ENCODE peak calls at places on chromosomes 2 and 18, in four cellular contexts. Q, F, E and J are unnamed samples. For H3K4me1, the result is how much of the 10 kb centered on the place peaks cover.

GRCh38 chr2:78011251-78011650 is 489.1 kb upstream of the LRRTM4 start:
- DNase-seq in E (no peak), F (no peak), Q (no peak), J (no peak)

GRCh38 chr2:166179201-166179600 is 51.4 kb upstream of the SCN1A start:
- DNase-seq in F (no peak), Q (no peak), E (no peak), J (no peak)

GRCh38 chr18:79332601-79333000 is 63.1 kb upstream of the NFATC1 start:
- DNase-seq in F (no peak), Q (no peak), E (no peak), J (no peak)

GRCh38 chr2:98771771-98772521 is 41.0 kb upstream of the MGAT4A start:
- DNase-seq in E (no peak), F (no peak), Q (no peak), J (peak)

GRCh38 chr2:127454595-127455565 is 36.7 kb downstream of the PROC start:
- DNase-seq in F (peak), E (no peak), Q (no peak), J (no peak)

GRCh38 chr2:85503168-85503610 is 35.8 kb upstream of the MAT2A start:
- DNase-seq in Q (no peak), E (no peak), F (no peak), J (no peak)

GRCh38 chr18:47204908-47205522 is 28.9 kb upstream of the IER3IP1 start:
- DNase-seq in Q (peak), F (peak), E (peak), J (peak)

GRCh38 chr2:154710685-154711084 is 12.2 kb downstream of the KCNJ3 start:
- DNase-seq in F (no peak), E (no peak), Q (no peak), J (no peak)

GRCh38 chr2:68926782-68927181 is 25.9 kb downstream of the GKN2 start:
- DNase-seq in E (no peak), F (no peak), Q (no peak), J (no peak)

GRCh38 chr18:78984941-78985784 is 5.5 kb downstream of the SALL3 start:
- DNase-seq in E (no peak), F (peak), Q (peak), J (no peak)

GRCh38 chr18:60684843-60685513 is 312.4 kb upstream of the MC4R start:
- DNase-seq in Q (no peak), F (peak), E (peak), J (no peak)

GRCh38 chr2:171416009-171416926 is 17.5 kb downstream of the METTL8 start:
- DNase-seq in F (peak), E (peak), Q (peak), J (peak)

GRCh38 chr2:165198181-165198580 is 5.7 kb downstream of the SCN3A start:
- DNase-seq in Q (no peak), E (no peak), F (no peak), J (no peak)

GRCh38 chr2:67842375-67842959 is 220.3 kb downstream of the C1D start:
- DNase-seq in E (no peak), F (no peak), Q (no peak), J (no peak)

GRCh38 chr2:82344670-82345069 is 2040.1 kb upstream of the LRRTM1 start:
- DNase-seq in Q (no peak), F (peak), E (no peak), J (no peak)

GRCh38 chr2:71551631-71551915 is 98.2 kb downstream of the DYSF start:
- DNase-seq in F (no peak), E (no peak), Q (no peak), J (no peak)

GRCh38 chr2:25104741-25105140 is 62.9 kb downstream of the EFR3B start:
- DNase-seq in E (no peak), Q (no peak), F (no peak), J (no peak)

GRCh38 chr18:79784965-79785770 is 12.6 kb upstream of the KCNG2 start:
- DNase-seq in Q (no peak), E (no peak), F (peak), J (no peak)

GRCh38 chr18:58287626-58288289 is 243.7 kb downstream of the NEDD4L start:
- DNase-seq in Q (no peak), E (no peak), F (peak), J (no peak)

GRCh38 chr2:164903214-164903613 is 52.1 kb downstream of the SLC38A11 start:
- DNase-seq in E (no peak), F (peak), Q (no peak), J (no peak)

GRCh38 chr2:207935991-207936370 is 89.3 kb downstream of the PLEKHM3 start:
- DNase-seq in F (no peak), Q (no peak), E (no peak), J (no peak)

GRCh38 chr2:54482725-54483124 is 26.6 kb downstream of the SPTBN1 start:
- DNase-seq in E (peak), Q (no peak), F (peak), J (no peak)

GRCh38 chr2:215652432-215652831 is 216.6 kb upstream of the FN1 start:
- DNase-seq in E (no peak), Q (no peak), F (no peak), J (no peak)

GRCh38 chr18:76875390-76876330 is 53.3 kb downstream of the ZNF236 start:
- DNase-seq in F (peak), E (peak), Q (peak), J (peak)

GRCh38 chr2:28224648-28225471 is 167.8 kb upstream of the FOSL2 start:
- DNase-seq in F (peak), Q (no peak), E (no peak), J (no peak)

GRCh38 chr2:20915271-20915670 is 92.4 kb upstream of the LDAH start:
- DNase-seq in Q (no peak), F (no peak), E (no peak), J (no peak)

GRCh38 chr2:20917287-20917660 is 94.4 kb upstream of the LDAH start:
- DNase-seq in E (no peak), Q (no peak), F (no peak), J (no peak)

GRCh38 chr2:20919301-20919800 is 96.5 kb upstream of the LDAH start:
- DNase-seq in E (no peak), F (no peak), Q (no peak), J (no peak)

GRCh38 chr2:20916604-20917286 is 93.8 kb upstream of the LDAH start:
- DNase-seq in F (no peak), E (no peak), Q (no peak), J (no peak)

GRCh38 chr2:20917724-20918572 is 95.0 kb upstream of the LDAH start:
- DNase-seq in E (no peak), F (no peak), Q (no peak), J (no peak)
- H3K4me1 ChIP-seq in E (under half), F (under half), Q (under half), J (under half)

GRCh38 chr2:217823626-217824025 is 179.2 kb downstream of the TNS1 start:
- DNase-seq in Q (no peak), F (no peak), E (no peak), J (no peak)

GRCh38 chr2:217827430-217828201 is 175.2 kb downstream of the TNS1 start:
- DNase-seq in F (peak), E (no peak), Q (peak), J (no peak)

GRCh38 chr2:217826505-217826904 is 176.3 kb downstream of the TNS1 start:
- DNase-seq in F (peak), Q (peak), E (no peak), J (no peak)

GRCh38 chr2:217824223-217824622 is 178.6 kb downstream of the TNS1 start:
- DNase-seq in Q (no peak), E (no peak), F (no peak), J (no peak)

DNA sequence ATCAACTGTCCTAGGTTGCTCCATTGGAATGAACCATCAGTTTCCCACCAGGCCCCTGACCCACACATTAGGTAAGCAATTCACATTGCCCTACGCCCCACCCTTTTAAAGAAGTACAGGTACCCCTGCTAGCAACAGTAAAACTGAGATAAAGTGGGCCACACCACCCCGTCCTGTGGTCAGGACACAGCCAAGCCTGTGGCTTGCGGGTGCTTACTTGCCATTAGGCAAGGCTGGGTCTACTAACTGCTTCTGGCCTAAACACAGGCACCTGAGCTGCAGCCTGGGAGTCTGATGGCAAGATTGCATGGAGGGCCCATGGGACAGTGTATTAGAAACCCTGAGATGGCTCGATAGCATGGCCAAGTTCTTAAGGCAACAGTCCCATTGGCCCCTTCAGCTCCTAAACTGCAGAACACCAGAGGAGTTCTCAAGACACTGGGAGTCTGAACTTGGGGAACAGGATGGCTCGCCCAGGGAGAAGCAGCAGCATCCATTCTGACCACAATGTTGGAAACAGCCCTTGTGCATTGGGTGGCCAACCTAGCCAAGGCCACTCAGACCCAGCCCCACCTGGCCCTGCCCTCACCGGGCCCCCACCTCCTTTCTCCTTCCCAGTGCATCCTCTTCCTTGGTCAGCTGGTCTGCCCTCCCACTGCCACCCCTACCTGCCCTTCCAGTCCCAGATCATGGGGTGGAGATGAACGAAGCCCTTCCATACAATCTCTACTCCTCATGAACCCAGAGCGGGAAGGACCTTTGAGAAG is 177.1 kb downstream of the TNS1 start:
- DNase-seq in E (no peak), F (no peak), Q (no peak), J (no peak)
- H3K4me1 ChIP-seq in E (under half), F (under half), Q (under half), J (under half)

GRCh38 chr2:229335877-229336346 is 64.8 kb upstream of the PID1 start:
- DNase-seq in Q (no peak), F (no peak), E (no peak), J (no peak)

GRCh38 chr2:229339613-229340012 is 68.5 kb upstream of the PID1 start:
- DNase-seq in F (peak), E (no peak), Q (no peak), J (no peak)

GRCh38 chr2:229330952-229331351 is 59.9 kb upstream of the PID1 start:
- DNase-seq in Q (no peak), E (no peak), F (no peak), J (no peak)

GRCh38 chr2:229340086-229340760 is 69.1 kb upstream of the PID1 start:
- DNase-seq in F (peak), E (no peak), Q (no peak), J (no peak)

DNA sequence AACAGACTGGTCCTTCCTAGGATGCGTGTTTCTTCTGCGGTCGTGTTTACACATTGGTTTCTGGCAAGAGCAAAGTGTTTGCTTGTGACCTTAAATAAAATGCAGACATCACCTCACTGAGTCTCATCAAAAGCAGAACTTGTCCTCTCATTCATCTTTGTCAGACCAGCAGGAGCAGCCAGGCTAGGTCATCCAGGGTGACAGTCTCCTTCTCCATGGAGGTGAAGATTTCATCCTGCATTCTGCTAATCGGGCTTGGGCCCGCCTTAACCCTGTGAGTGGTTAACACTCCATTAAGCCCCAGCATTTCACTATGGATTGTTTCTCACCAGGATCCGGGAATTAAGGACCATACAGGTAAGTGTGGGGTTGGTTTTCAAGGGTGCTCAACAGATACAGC is 64.3 kb upstream of the PID1 start:
- DNase-seq in Q (no peak), F (no peak), E (no peak), J (no peak)
- H3K4me1 ChIP-seq in Q (under half), F (under half), E (under half), J (under half)

GRCh38 chr18:51193621-51194287 is 3.7 kb downstream of the MEX3C start:
- DNase-seq in F (no peak), Q (no peak), E (no peak), J (no peak)
- H3K4me1 ChIP-seq in F (under half), Q (under half), E (under half), J (half or more)

GRCh38 chr18:48550101-48550729 is 11.4 kb downstream of the CTIF start:
- DNase-seq in E (no peak), Q (no peak), F (no peak), J (no peak)
- H3K4me1 ChIP-seq in E (under half), Q (under half), F (under half), J (under half)

DNA sequence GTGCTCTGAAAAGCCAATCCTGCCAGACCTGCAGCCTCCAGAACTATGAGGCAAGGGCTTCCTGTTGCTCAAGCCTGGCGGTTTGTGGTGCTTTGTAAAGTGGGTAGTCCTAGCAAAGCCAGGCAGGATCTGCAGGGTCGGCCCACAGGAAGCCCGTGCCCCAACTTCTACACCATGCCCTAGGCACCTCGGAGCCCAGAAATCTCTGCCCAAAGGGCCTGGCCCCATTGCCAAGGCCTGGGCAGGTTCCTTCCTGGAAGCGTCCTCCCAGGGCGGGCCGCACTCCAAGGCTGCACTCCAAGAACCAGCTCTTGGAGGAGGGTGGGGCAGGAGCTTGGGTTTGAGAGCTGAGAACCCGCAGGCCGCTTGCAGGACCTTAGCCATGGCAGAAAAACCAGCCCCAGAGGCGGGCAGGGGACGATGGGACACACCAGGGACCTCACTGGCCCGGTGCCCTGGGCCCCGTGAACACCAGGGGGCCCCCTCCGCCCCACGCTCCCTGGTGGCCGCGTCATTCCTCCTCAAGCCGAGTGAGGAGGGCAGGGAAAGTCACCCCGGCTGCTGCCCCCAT is 37.2 kb upstream of the ID2 start:
- DNase-seq in F (no peak), E (no peak), Q (no peak), J (no peak)
- H3K4me1 ChIP-seq in F (under half), E (under half), Q (under half), J (under half)

DNA sequence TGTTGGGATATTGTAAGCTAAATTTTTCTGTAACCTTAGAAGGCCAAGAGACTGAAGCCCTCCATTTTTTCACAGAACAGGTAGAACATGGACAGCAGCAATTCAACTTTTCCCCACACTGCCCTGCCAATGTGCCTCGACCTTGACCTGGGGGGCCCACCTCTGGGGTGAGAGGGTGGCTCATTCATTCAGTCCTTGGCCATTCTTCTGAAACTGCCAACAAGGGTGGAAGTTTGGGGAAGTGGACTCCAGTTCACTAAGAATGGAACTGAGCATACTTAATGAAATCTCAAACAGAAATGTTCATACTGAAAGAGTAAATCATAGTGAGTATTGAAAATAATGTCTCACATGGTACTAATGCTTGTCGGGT is 1.1 kb downstream of the EEF1B2 start:
- DNase-seq in E (no peak), Q (no peak), F (no peak), J (no peak)
- H3K4me1 ChIP-seq in E (under half), Q (under half), F (under half), J (under half)